ENCODE peak calls at places on chromosome 7, in eight cellular contexts. One of them, this sample, is unnamed. For H3K36me3, the result is how much of the 10 kb centered on the place peaks cover.

GRCh38 chr7:74579800-74580685 is 77.5 kb upstream of the GTF2I start:
- DNase-seq in fibroblast of lung: peak
- DNase-seq in endothelial cell of umbilical vein: no peak
- DNase-seq in GM23248: peak
- DNase-seq in stomach: peak
- DNase-seq in HAP-1: no peak
- DNase-seq in right atrium auricular region: no peak
- DNase-seq in brain microvascular endothelial cell: no peak
- DNase-seq in this sample: peak

GRCh38 chr7:33745934-33746333 is 159.4 kb upstream of the BMPER start:
- DNase-seq in GM23248: peak
- DNase-seq in stomach: no peak
- DNase-seq in brain microvascular endothelial cell: no peak
- DNase-seq in endothelial cell of umbilical vein: peak
- DNase-seq in right atrium auricular region: no peak
- DNase-seq in fibroblast of lung: peak
- DNase-seq in HAP-1: no peak
- DNase-seq in this sample: peak

GRCh38 chr7:129644634-129645230 is 33.2 kb downstream of the NRF1 start:
- DNase-seq in right atrium auricular region: no peak
- DNase-seq in GM23248: peak
- DNase-seq in HAP-1: no peak
- DNase-seq in endothelial cell of umbilical vein: peak
- DNase-seq in brain microvascular endothelial cell: peak
- DNase-seq in fibroblast of lung: peak
- DNase-seq in stomach: no peak
- DNase-seq in this sample: peak

GRCh38 chr7:108973075-108973474 is 403.4 kb downstream of the DNAJB9 start:
- DNase-seq in GM23248: no peak
- DNase-seq in fibroblast of lung: no peak
- DNase-seq in stomach: no peak
- DNase-seq in right atrium auricular region: no peak
- DNase-seq in endothelial cell of umbilical vein: no peak
- DNase-seq in HAP-1: no peak
- DNase-seq in brain microvascular endothelial cell: no peak
- DNase-seq in this sample: peak

GRCh38 chr7:29289156-29290021 is 94.8 kb downstream of the CHN2 start:
- DNase-seq in brain microvascular endothelial cell: no peak
- DNase-seq in fibroblast of lung: peak
- DNase-seq in right atrium auricular region: no peak
- DNase-seq in endothelial cell of umbilical vein: no peak
- DNase-seq in GM23248: no peak
- DNase-seq in HAP-1: no peak
- DNase-seq in stomach: no peak
- DNase-seq in this sample: no peak

GRCh38 chr7:36088553-36088952 is 64.5 kb upstream of the EEPD1 start:
- DNase-seq in stomach: no peak
- DNase-seq in brain microvascular endothelial cell: no peak
- DNase-seq in fibroblast of lung: no peak
- DNase-seq in right atrium auricular region: no peak
- DNase-seq in endothelial cell of umbilical vein: no peak
- DNase-seq in GM23248: no peak
- DNase-seq in HAP-1: no peak
- DNase-seq in this sample: no peak

GRCh38 chr7:156897673-156898072 is 4.7 kb upstream of the LMBR1 start:
- DNase-seq in GM23248: peak
- DNase-seq in fibroblast of lung: no peak
- DNase-seq in HAP-1: peak
- DNase-seq in stomach: no peak
- DNase-seq in brain microvascular endothelial cell: no peak
- DNase-seq in endothelial cell of umbilical vein: no peak
- DNase-seq in right atrium auricular region: no peak
- DNase-seq in this sample: peak

GRCh38 chr7:18558503-18558902 is 63.0 kb downstream of the HDAC9 start:
- DNase-seq in fibroblast of lung: no peak
- DNase-seq in HAP-1: no peak
- DNase-seq in GM23248: peak
- DNase-seq in right atrium auricular region: no peak
- DNase-seq in stomach: no peak
- DNase-seq in brain microvascular endothelial cell: no peak
- DNase-seq in endothelial cell of umbilical vein: no peak
- DNase-seq in this sample: peak

GRCh38 chr7:35280854-35281253 is 27.0 kb upstream of the TBX20 start:
- DNase-seq in brain microvascular endothelial cell: no peak
- DNase-seq in endothelial cell of umbilical vein: no peak
- DNase-seq in right atrium auricular region: no peak
- DNase-seq in HAP-1: no peak
- DNase-seq in stomach: no peak
- DNase-seq in fibroblast of lung: no peak
- DNase-seq in GM23248: no peak
- DNase-seq in this sample: no peak

GRCh38 chr7:80312139-80312661 is 177.6 kb downstream of the GNAI1 start:
- DNase-seq in GM23248: peak
- DNase-seq in endothelial cell of umbilical vein: peak
- DNase-seq in stomach: no peak
- DNase-seq in HAP-1: no peak
- DNase-seq in right atrium auricular region: no peak
- DNase-seq in fibroblast of lung: peak
- DNase-seq in brain microvascular endothelial cell: peak
- DNase-seq in this sample: peak

GRCh38 chr7:47282790-47283496 is 299.0 kb downstream of the TNS3 start:
- DNase-seq in brain microvascular endothelial cell: no peak
- DNase-seq in right atrium auricular region: no peak
- DNase-seq in stomach: no peak
- DNase-seq in GM23248: no peak
- DNase-seq in HAP-1: no peak
- DNase-seq in fibroblast of lung: no peak
- DNase-seq in endothelial cell of umbilical vein: no peak
- DNase-seq in this sample: no peak

GRCh38 chr7:4277936-4278335 is 404.2 kb upstream of the FOXK1 start:
- DNase-seq in endothelial cell of umbilical vein: no peak
- DNase-seq in fibroblast of lung: no peak
- DNase-seq in GM23248: no peak
- DNase-seq in HAP-1: no peak
- DNase-seq in right atrium auricular region: peak
- DNase-seq in stomach: no peak
- DNase-seq in brain microvascular endothelial cell: no peak
- DNase-seq in this sample: no peak

GRCh38 chr7:131029002-131029401 is 295.0 kb upstream of the KLF14 start:
- DNase-seq in right atrium auricular region: no peak
- DNase-seq in GM23248: no peak
- DNase-seq in stomach: no peak
- DNase-seq in HAP-1: no peak
- DNase-seq in brain microvascular endothelial cell: no peak
- DNase-seq in endothelial cell of umbilical vein: no peak
- DNase-seq in fibroblast of lung: no peak
- DNase-seq in this sample: no peak

GRCh38 chr7:142866361-142867096 is 11.7 kb downstream of the EPHB6 start:
- DNase-seq in right atrium auricular region: no peak
- DNase-seq in stomach: peak
- DNase-seq in endothelial cell of umbilical vein: peak
- DNase-seq in GM23248: peak
- DNase-seq in HAP-1: peak
- DNase-seq in fibroblast of lung: peak
- DNase-seq in brain microvascular endothelial cell: no peak
- DNase-seq in this sample: peak

GRCh38 chr7:37310322-37311080 is 138.2 kb downstream of the ELMO1 start:
- DNase-seq in stomach: no peak
- DNase-seq in endothelial cell of umbilical vein: no peak
- DNase-seq in brain microvascular endothelial cell: no peak
- DNase-seq in GM23248: no peak
- DNase-seq in right atrium auricular region: no peak
- DNase-seq in HAP-1: no peak
- DNase-seq in fibroblast of lung: no peak
- DNase-seq in this sample: peak

GRCh38 chr7:117118579-117119180 is 165.4 kb downstream of the ST7 start:
- DNase-seq in stomach: no peak
- DNase-seq in HAP-1: no peak
- DNase-seq in GM23248: no peak
- DNase-seq in fibroblast of lung: no peak
- DNase-seq in endothelial cell of umbilical vein: peak
- DNase-seq in right atrium auricular region: no peak
- DNase-seq in brain microvascular endothelial cell: no peak
- DNase-seq in this sample: no peak

GRCh38 chr7:40095226-40095625 is 39.2 kb downstream of the MPLKIP start:
- DNase-seq in HAP-1: no peak
- DNase-seq in endothelial cell of umbilical vein: no peak
- DNase-seq in stomach: no peak
- DNase-seq in brain microvascular endothelial cell: no peak
- DNase-seq in fibroblast of lung: no peak
- DNase-seq in GM23248: no peak
- DNase-seq in right atrium auricular region: no peak
- DNase-seq in this sample: no peak

GRCh38 chr7:30135551-30136271 is 925 bp downstream of the MTURN start:
- DNase-seq in right atrium auricular region: peak
- DNase-seq in brain microvascular endothelial cell: peak
- DNase-seq in GM23248: peak
- DNase-seq in endothelial cell of umbilical vein: peak
- DNase-seq in fibroblast of lung: peak
- DNase-seq in HAP-1: peak
- DNase-seq in stomach: peak
- DNase-seq in this sample: peak

GRCh38 chr7:39083781-39084180 is 106.1 kb downstream of the POU6F2 start:
- DNase-seq in fibroblast of lung: no peak
- DNase-seq in GM23248: no peak
- DNase-seq in brain microvascular endothelial cell: no peak
- DNase-seq in stomach: no peak
- DNase-seq in endothelial cell of umbilical vein: no peak
- DNase-seq in right atrium auricular region: no peak
- DNase-seq in HAP-1: no peak
- DNase-seq in this sample: no peak

DNA sequence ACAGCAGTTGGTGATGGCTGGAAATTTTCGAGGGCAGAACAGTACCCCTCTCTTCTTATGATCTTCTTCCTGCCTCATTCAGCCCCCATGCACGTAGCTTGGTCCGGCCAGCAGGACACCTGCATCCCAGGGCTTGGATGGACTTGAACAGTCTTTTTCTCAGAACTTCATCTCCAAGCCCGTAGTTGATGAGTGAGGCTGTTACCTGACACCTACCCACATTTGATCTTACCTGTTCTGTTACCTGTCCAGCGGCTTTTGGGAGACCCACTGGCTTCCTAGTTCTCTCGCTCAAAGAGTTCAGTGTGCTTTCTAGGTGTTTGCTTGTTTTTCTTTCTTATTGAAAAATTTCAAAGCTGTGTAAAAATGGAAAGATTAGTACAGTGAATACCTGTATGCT is 212.2 kb downstream of the CUX1 start:
- DNase-seq in fibroblast of lung: no peak
- DNase-seq in brain microvascular endothelial cell: no peak
- DNase-seq in stomach: no peak
- DNase-seq in HAP-1: no peak
- DNase-seq in right atrium auricular region: no peak
- DNase-seq in endothelial cell of umbilical vein: no peak
- DNase-seq in GM23248: no peak
- DNase-seq in this sample: no peak
- H3K36me3 ChIP-seq in fibroblast of lung: under half
- H3K36me3 ChIP-seq in brain microvascular endothelial cell: under half
- H3K36me3 ChIP-seq in stomach: under half
- H3K36me3 ChIP-seq in HAP-1: under half
- H3K36me3 ChIP-seq in right atrium auricular region: under half
- H3K36me3 ChIP-seq in endothelial cell of umbilical vein: under half
- H3K36me3 ChIP-seq in GM23248: under half
- H3K36me3 ChIP-seq in this sample: under half

DNA sequence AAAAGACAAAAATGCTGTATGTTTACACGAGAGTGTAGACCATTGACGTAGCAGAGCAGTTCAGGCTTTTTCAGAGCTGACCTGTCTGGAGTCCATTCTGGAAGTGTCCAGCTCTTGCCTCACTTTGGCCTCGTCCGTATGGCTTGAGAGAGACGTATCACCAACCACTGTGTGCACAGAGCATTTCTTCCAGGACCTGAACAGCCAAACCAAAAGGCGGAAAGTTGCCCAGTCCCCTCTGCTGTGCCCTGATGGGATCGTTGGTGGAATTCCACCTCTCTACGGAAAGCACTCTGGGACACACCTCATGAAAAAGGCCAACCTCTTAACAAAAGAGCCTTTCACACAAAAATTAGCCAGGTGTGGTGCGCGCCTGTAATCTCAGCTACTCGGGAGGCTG is 184.7 kb upstream of the SH2B2 start:
- DNase-seq in fibroblast of lung: no peak
- DNase-seq in GM23248: no peak
- DNase-seq in right atrium auricular region: no peak
- DNase-seq in stomach: no peak
- DNase-seq in endothelial cell of umbilical vein: no peak
- DNase-seq in brain microvascular endothelial cell: no peak
- DNase-seq in HAP-1: no peak
- DNase-seq in this sample: no peak
- H3K36me3 ChIP-seq in fibroblast of lung: under half
- H3K36me3 ChIP-seq in GM23248: under half
- H3K36me3 ChIP-seq in right atrium auricular region: under half
- H3K36me3 ChIP-seq in stomach: under half
- H3K36me3 ChIP-seq in endothelial cell of umbilical vein: under half
- H3K36me3 ChIP-seq in brain microvascular endothelial cell: under half
- H3K36me3 ChIP-seq in HAP-1: under half
- H3K36me3 ChIP-seq in this sample: under half

GRCh38 chr7:151469281-151469680 is 29.3 kb upstream of the CRYGN start:
- DNase-seq in fibroblast of lung: no peak
- DNase-seq in endothelial cell of umbilical vein: no peak
- DNase-seq in right atrium auricular region: no peak
- DNase-seq in brain microvascular endothelial cell: no peak
- DNase-seq in HAP-1: no peak
- DNase-seq in GM23248: no peak
- DNase-seq in stomach: no peak
- DNase-seq in this sample: no peak

GRCh38 chr7:151472644-151473380 is 32.9 kb upstream of the CRYGN start:
- DNase-seq in endothelial cell of umbilical vein: peak
- DNase-seq in stomach: no peak
- DNase-seq in right atrium auricular region: no peak
- DNase-seq in brain microvascular endothelial cell: peak
- DNase-seq in GM23248: no peak
- DNase-seq in HAP-1: no peak
- DNase-seq in fibroblast of lung: peak
- DNase-seq in this sample: no peak

GRCh38 chr7:151468214-151469023 is 28.5 kb upstream of the CRYGN start:
- DNase-seq in HAP-1: no peak
- DNase-seq in fibroblast of lung: no peak
- DNase-seq in GM23248: no peak
- DNase-seq in brain microvascular endothelial cell: no peak
- DNase-seq in right atrium auricular region: no peak
- DNase-seq in stomach: no peak
- DNase-seq in endothelial cell of umbilical vein: no peak
- DNase-seq in this sample: no peak

GRCh38 chr7:151465169-151465568 is 25.2 kb upstream of the CRYGN start:
- DNase-seq in stomach: no peak
- DNase-seq in right atrium auricular region: no peak
- DNase-seq in fibroblast of lung: no peak
- DNase-seq in HAP-1: no peak
- DNase-seq in brain microvascular endothelial cell: no peak
- DNase-seq in GM23248: no peak
- DNase-seq in endothelial cell of umbilical vein: no peak
- DNase-seq in this sample: no peak

GRCh38 chr7:151470656-151471180 is 30.8 kb upstream of the CRYGN start:
- DNase-seq in stomach: no peak
- DNase-seq in fibroblast of lung: no peak
- DNase-seq in right atrium auricular region: no peak
- DNase-seq in HAP-1: no peak
- DNase-seq in endothelial cell of umbilical vein: no peak
- DNase-seq in brain microvascular endothelial cell: no peak
- DNase-seq in GM23248: no peak
- DNase-seq in this sample: no peak
- H3K36me3 ChIP-seq in stomach: under half
- H3K36me3 ChIP-seq in fibroblast of lung: under half
- H3K36me3 ChIP-seq in right atrium auricular region: half or more
- H3K36me3 ChIP-seq in HAP-1: half or more
- H3K36me3 ChIP-seq in endothelial cell of umbilical vein: under half
- H3K36me3 ChIP-seq in brain microvascular endothelial cell: under half
- H3K36me3 ChIP-seq in GM23248: under half
- H3K36me3 ChIP-seq in this sample: under half

GRCh38 chr7:103316378-103316941 is 19.2 kb downstream of the PMPCB start:
- DNase-seq in GM23248: no peak
- DNase-seq in brain microvascular endothelial cell: no peak
- DNase-seq in stomach: no peak
- DNase-seq in right atrium auricular region: no peak
- DNase-seq in endothelial cell of umbilical vein: no peak
- DNase-seq in fibroblast of lung: no peak
- DNase-seq in HAP-1: no peak
- DNase-seq in this sample: no peak
- H3K36me3 ChIP-seq in GM23248: half or more
- H3K36me3 ChIP-seq in brain microvascular endothelial cell: half or more
- H3K36me3 ChIP-seq in stomach: half or more
- H3K36me3 ChIP-seq in right atrium auricular region: half or more
- H3K36me3 ChIP-seq in endothelial cell of umbilical vein: under half
- H3K36me3 ChIP-seq in fibroblast of lung: under half
- H3K36me3 ChIP-seq in HAP-1: half or more
- H3K36me3 ChIP-seq in this sample: under half

This sample was measured in bronchial epithelial cell.